ENCODE peak calls at places on chromosomes 6 and 20, in eight cellular contexts. Z, G, E, M, O, V, F and R are unnamed samples.

GRCh38 chr6:111850288-111850937 is 22.8 kb downstream of the FYN start:
- DNase-seq in Z (no peak), G (no peak), E (no peak), M (no peak), O (no peak), V (no peak), F (no peak), R (no peak)

GRCh38 chr20:19633985-19634384 is 124.1 kb upstream of the RIN2 start:
- DNase-seq in Z (no peak), G (no peak), E (no peak), M (no peak), O (no peak), V (no peak), F (no peak), R (no peak)

GRCh38 chr6:10510592-10511367 is 10.4 kb upstream of the GCNT2 start:
- DNase-seq in Z (peak), G (peak), E (no peak), M (peak), O (peak), V (peak), F (peak), R (peak)

GRCh38 chr6:29696147-29697129 is 15.5 kb upstream of the ZFP57 start:
- DNase-seq in Z (peak), G (peak), E (no peak), M (no peak), O (no peak), V (peak), F (no peak), R (no peak)

GRCh38 chr6:90297124-90297865 is 652 bp upstream of the BACH2 start:
- DNase-seq in Z (no peak), G (no peak), E (no peak), M (no peak), O (no peak), V (no peak), F (no peak), R (peak)

GRCh38 chr20:51159303-51159702 is 136.4 kb upstream of the KCNG1 start:
- DNase-seq in Z (no peak), G (no peak), E (no peak), M (no peak), O (no peak), V (no peak), F (no peak), R (no peak)

GRCh38 chr20:884983-885952 is 30.9 kb downstream of the ANGPT4 start:
- DNase-seq in Z (peak), G (peak), E (peak), M (no peak), O (no peak), V (no peak), F (no peak), R (peak)

GRCh38 chr6:17169701-17170100 is 67.9 kb downstream of the STMND1 start:
- DNase-seq in Z (no peak), G (no peak), E (no peak), M (no peak), O (no peak), V (no peak), F (no peak), R (no peak)

GRCh38 chr6:63527658-63528514 is 44.4 kb upstream of the LOC128125822 start:
- DNase-seq in Z (peak), G (peak), E (peak), M (no peak), O (peak), V (peak), F (no peak), R (no peak)

GRCh38 chr6:26216015-26216885 is 129.0 kb downstream of the HFE start:
- DNase-seq in Z (peak), G (peak), E (peak), M (no peak), O (peak), V (no peak), F (no peak), R (peak)

GRCh38 chr6:106026748-106027147 is 59.4 kb upstream of the PRDM1 start:
- DNase-seq in Z (no peak), G (peak), E (no peak), M (no peak), O (no peak), V (no peak), F (no peak), R (no peak)

GRCh38 chr20:13995841-13996240 is 525 bp downstream of the MACROD2 start:
- DNase-seq in Z (no peak), G (no peak), E (peak), M (no peak), O (peak), V (peak), F (peak), R (peak)

GRCh38 chr6:20833881-20834515 is 299.7 kb downstream of the CDKAL1 start:
- DNase-seq in Z (peak), G (no peak), E (no peak), M (no peak), O (no peak), V (no peak), F (no peak), R (no peak)

GRCh38 chr20:57395111-57395959 is 4.1 kb downstream of the RBM38 start:
- DNase-seq in Z (no peak), G (no peak), E (no peak), M (no peak), O (no peak), V (no peak), F (peak), R (peak)

GRCh38 chr20:62506087-62506486 is 30.3 kb upstream of the GATA5 start:
- DNase-seq in Z (no peak), G (no peak), E (no peak), M (no peak), O (no peak), V (no peak), F (no peak), R (no peak)